ENCODE peak calls at places on chromosomes 4 and X, in ten cellular contexts. I, E, B, S, P, D, O, R, T and U are unnamed samples.

GRCh38 chrX:154083134-154083517 is 14.4 kb downstream of the MECP2 start:
- DNase-seq in I (no peak), E (no peak), B (no peak), S (no peak), P (no peak), D (no peak), O (no peak), R (no peak), T (no peak), U (no peak)

GRCh38 chr4:8738471-8738931 is 133.1 kb downstream of the HMX1 start:
- DNase-seq in I (no peak), E (no peak), B (no peak), S (no peak), P (no peak), D (no peak), O (peak), R (no peak), T (no peak), U (peak)

GRCh38 chr4:168796362-168797106 is 213.5 kb downstream of the CBR4 start:
- DNase-seq in I (peak), E (no peak), B (no peak), S (no peak), P (peak), D (peak), O (no peak), R (peak), T (no peak), U (no peak)

GRCh38 chr4:36088542-36088941 is 155.8 kb downstream of the ARAP2 start:
- DNase-seq in I (no peak), E (no peak), B (no peak), S (no peak), P (no peak), D (peak), O (no peak), R (no peak), T (no peak), U (no peak)

GRCh38 chrX:135346975-135347374 is 37.7 kb downstream of the ETDC start:
- DNase-seq in I (no peak), E (no peak), B (no peak), S (no peak), P (no peak), D (no peak), O (no peak), R (no peak), T (no peak), U (no peak)

GRCh38 chr4:128285085-128286023 is 2.3 kb downstream of the PGRMC2 start:
- DNase-seq in I (no peak), E (no peak), B (no peak), S (no peak), P (no peak), D (peak), O (no peak), R (no peak), T (no peak), U (no peak)

GRCh38 chr4:19575959-19576358 is 675.7 kb upstream of the SLIT2 start:
- DNase-seq in I (no peak), E (no peak), B (no peak), S (no peak), P (no peak), D (no peak), O (no peak), R (no peak), T (no peak), U (no peak)

GRCh38 chrX:154486396-154487207 is at the start of gene UBL4A:
- DNase-seq in I (peak), E (peak), B (peak), S (peak), P (no peak), D (peak), O (peak), R (peak), T (peak), U (no peak)

GRCh38 chrX:17621566-17622270 is 115.6 kb upstream of the SCML1 start:
- DNase-seq in I (no peak), E (no peak), B (no peak), S (no peak), P (no peak), D (no peak), O (no peak), R (no peak), T (no peak), U (no peak)

GRCh38 chrX:71542411-71542810 is 9.5 kb downstream of the OGT start:
- DNase-seq in I (no peak), E (no peak), B (no peak), S (no peak), P (no peak), D (no peak), O (no peak), R (no peak), T (no peak), U (no peak)

GRCh38 chrX:85993539-85994197 is 53.7 kb downstream of the CHM start:
- DNase-seq in I (no peak), E (no peak), B (no peak), S (no peak), P (no peak), D (no peak), O (no peak), R (no peak), T (no peak), U (no peak)

GRCh38 chr4:10089346-10089745 is 27.3 kb downstream of the WDR1 start:
- DNase-seq in I (no peak), E (no peak), B (no peak), S (no peak), P (no peak), D (peak), O (no peak), R (no peak), T (no peak), U (no peak)

GRCh38 chrX:150693782-150694574 is 782 bp downstream of the MTMR1 start:
- DNase-seq in I (peak), E (peak), B (peak), S (peak), P (peak), D (peak), O (no peak), R (peak), T (peak), U (peak)

GRCh38 chr4:142016031-142016430 is 379.6 kb downstream of the IL15 start:
- DNase-seq in I (no peak), E (no peak), B (no peak), S (no peak), P (no peak), D (no peak), O (no peak), R (no peak), T (no peak), U (no peak)

GRCh38 chrX:17597836-17598434 is 139.4 kb upstream of the SCML1 start:
- DNase-seq in I (no peak), E (peak), B (peak), S (peak), P (peak), D (no peak), O (peak), R (no peak), T (no peak), U (no peak)

GRCh38 chr4:147747787-147748454 is 16.0 kb downstream of the ARHGAP10 start:
- DNase-seq in I (no peak), E (peak), B (no peak), S (no peak), P (no peak), D (no peak), O (no peak), R (no peak), T (no peak), U (no peak)

GRCh38 chr4:107708225-107708624 is 11.8 kb downstream of the PAPSS1 start:
- DNase-seq in I (no peak), E (no peak), B (no peak), S (no peak), P (no peak), D (no peak), O (no peak), R (no peak), T (no peak), U (no peak)

GRCh38 chr4:158958489-158959270 is 144.2 kb upstream of the RAPGEF2 start:
- DNase-seq in I (no peak), E (no peak), B (no peak), S (no peak), P (no peak), D (no peak), O (no peak), R (no peak), T (no peak), U (no peak)

GRCh38 chr4:25161599-25161960 is 1.3 kb upstream of the SEPSECS start:
- DNase-seq in I (no peak), E (peak), B (no peak), S (no peak), P (no peak), D (no peak), O (no peak), R (no peak), T (no peak), U (no peak)

GRCh38 chrX:39152106-39152649 is 350.9 kb downstream of the MID1IP1 start:
- DNase-seq in I (no peak), E (no peak), B (no peak), S (no peak), P (no peak), D (peak), O (no peak), R (peak), T (peak), U (peak)

GRCh38 chr4:32778025-32778424 is 2057.9 kb downstream of the PCDH7 start:
- DNase-seq in I (no peak), E (no peak), B (no peak), S (no peak), P (no peak), D (no peak), O (no peak), R (no peak), T (no peak), U (no peak)

GRCh38 chr4:186144596-186145569 is 40.4 kb downstream of the FAM149A start:
- DNase-seq in I (no peak), E (peak), B (no peak), S (peak), P (peak), D (peak), O (peak), R (peak), T (no peak), U (no peak)

GRCh38 chr4:53478671-53479456 is 101.4 kb downstream of the FIP1L1 start:
- DNase-seq in I (no peak), E (no peak), B (no peak), S (no peak), P (peak), D (peak), O (no peak), R (no peak), T (no peak), U (no peak)

GRCh38 chr4:149987330-149987751 is 90.9 kb upstream of the DCLK2 start:
- DNase-seq in I (no peak), E (no peak), B (no peak), S (no peak), P (no peak), D (no peak), O (no peak), R (no peak), T (no peak), U (no peak)

GRCh38 chr4:53744446-53745160 is 153.3 kb upstream of the LNX1 start:
- DNase-seq in I (no peak), E (no peak), B (no peak), S (no peak), P (no peak), D (no peak), O (no peak), R (peak), T (no peak), U (no peak)

GRCh38 chr4:188437535-188437934 is 298.3 kb downstream of the TRIML1 start:
- DNase-seq in I (no peak), E (no peak), B (no peak), S (no peak), P (no peak), D (no peak), O (no peak), R (no peak), T (no peak), U (no peak)

GRCh38 chrX:46587158-46587557 is 13.6 kb downstream of the CHST7 start:
- DNase-seq in I (no peak), E (no peak), B (no peak), S (no peak), P (peak), D (no peak), O (no peak), R (no peak), T (no peak), U (no peak)

GRCh38 chrX:1181131-1181530 is 31.3 kb downstream of the CRLF2 start:
- DNase-seq in I (no peak), E (no peak), B (no peak), S (no peak), P (no peak), D (no peak), O (no peak), R (no peak), T (no peak), U (no peak)

GRCh38 chrX:136353519-136354095 is 52.8 kb downstream of the ADGRG4 start:
- DNase-seq in I (peak), E (no peak), B (no peak), S (no peak), P (no peak), D (no peak), O (no peak), R (no peak), T (no peak), U (no peak)

GRCh38 chr4:88880001-88880400 is 177.0 kb downstream of the FAM13A start:
- DNase-seq in I (no peak), E (no peak), B (no peak), S (no peak), P (peak), D (no peak), O (no peak), R (no peak), T (no peak), U (no peak)

GRCh38 chr4:77881460-77882295 is 19.0 kb downstream of the MRPL1 start:
- DNase-seq in I (no peak), E (no peak), B (no peak), S (no peak), P (peak), D (peak), O (no peak), R (no peak), T (no peak), U (no peak)

GRCh38 chr4:113587156-113587555 is 174.4 kb downstream of the CAMK2D start:
- DNase-seq in I (no peak), E (no peak), B (no peak), S (no peak), P (no peak), D (no peak), O (no peak), R (no peak), T (no peak), U (no peak)

GRCh38 chr4:181301735-181302380 is 941.3 kb upstream of the TENM3 start:
- DNase-seq in I (peak), E (peak), B (peak), S (no peak), P (peak), D (peak), O (no peak), R (peak), T (no peak), U (no peak)

GRCh38 chrX:75156537-75156945 is 458 bp upstream of the ABCB7 start:
- DNase-seq in I (no peak), E (peak), B (no peak), S (no peak), P (peak), D (peak), O (no peak), R (no peak), T (no peak), U (no peak)

GRCh38 chr4:24519649-24520048 is 64.7 kb downstream of the DHX15 start:
- DNase-seq in I (no peak), E (peak), B (no peak), S (no peak), P (peak), D (no peak), O (no peak), R (no peak), T (no peak), U (no peak)

GRCh38 chrX:129721870-129722269 is 16.9 kb upstream of the XPNPEP2 start:
- DNase-seq in I (no peak), E (no peak), B (no peak), S (no peak), P (no peak), D (no peak), O (no peak), R (no peak), T (no peak), U (no peak)

GRCh38 chrX:143648705-143649104 is 12.8 kb upstream of the SLITRK4 start:
- DNase-seq in I (no peak), E (peak), B (no peak), S (peak), P (no peak), D (no peak), O (no peak), R (no peak), T (no peak), U (no peak)

GRCh38 chr4:88533937-88534750 is 10.6 kb upstream of the PYURF start:
- DNase-seq in I (no peak), E (no peak), B (no peak), S (no peak), P (peak), D (no peak), O (no peak), R (no peak), T (no peak), U (no peak)

GRCh38 chr4:109562457-109563237 is 2.6 kb downstream of the MCUB start:
- DNase-seq in I (no peak), E (no peak), B (no peak), S (no peak), P (no peak), D (no peak), O (no peak), R (no peak), T (no peak), U (no peak)

GRCh38 chr4:94515365-94515764 is 63.6 kb downstream of the PDLIM5 start:
- DNase-seq in I (no peak), E (no peak), B (no peak), S (no peak), P (no peak), D (no peak), O (no peak), R (no peak), T (no peak), U (no peak)

GRCh38 chr4:94516999-94517398 is 65.3 kb downstream of the PDLIM5 start:
- DNase-seq in I (peak), E (no peak), B (no peak), S (no peak), P (peak), D (peak), O (no peak), R (peak), T (no peak), U (no peak)

GRCh38 chr4:94516067-94516466 is 64.3 kb downstream of the PDLIM5 start:
- DNase-seq in I (no peak), E (no peak), B (no peak), S (no peak), P (peak), D (peak), O (no peak), R (no peak), T (no peak), U (no peak)

GRCh38 chr4:94519019-94519418 is 67.3 kb downstream of the PDLIM5 start:
- DNase-seq in I (no peak), E (no peak), B (no peak), S (no peak), P (no peak), D (no peak), O (no peak), R (no peak), T (no peak), U (no peak)

GRCh38 chr4:94517492-94517891 is 65.8 kb downstream of the PDLIM5 start:
- DNase-seq in I (no peak), E (no peak), B (no peak), S (no peak), P (peak), D (no peak), O (no peak), R (no peak), T (no peak), U (no peak)
- TF ChIP-seq CTCF in I (no peak), E (no peak), B (no peak), S (no peak), P (no peak), D (no peak), O (no peak), R (no peak), T (no peak), U (no peak)

GRCh38 chr4:166257891-166258290 is 384.9 kb downstream of the TLL1 start:
- DNase-seq in I (no peak), E (no peak), B (no peak), S (no peak), P (no peak), D (peak), O (no peak), R (no peak), T (no peak), U (no peak)

GRCh38 chr4:166257276-166257675 is 384.2 kb downstream of the TLL1 start:
- DNase-seq in I (no peak), E (no peak), B (no peak), S (no peak), P (no peak), D (no peak), O (no peak), R (no peak), T (no peak), U (no peak)

GRCh38 chr4:166252487-166253402 is 379.7 kb downstream of the TLL1 start:
- DNase-seq in I (peak), E (peak), B (no peak), S (no peak), P (peak), D (peak), O (no peak), R (peak), T (no peak), U (no peak)
- TF ChIP-seq CTCF in I (peak), E (no peak), B (peak), S (no peak), P (peak), D (peak), O (no peak), R (peak), T (no peak), U (no peak)

GRCh38 chr4:22676058-22676457 is 16.7 kb upstream of the GBA3 start:
- DNase-seq in I (no peak), E (peak), B (no peak), S (no peak), P (no peak), D (no peak), O (no peak), R (no peak), T (no peak), U (no peak)

GRCh38 chr4:22678851-22679517 is 13.8 kb upstream of the GBA3 start:
- DNase-seq in I (no peak), E (no peak), B (no peak), S (no peak), P (no peak), D (no peak), O (no peak), R (no peak), T (no peak), U (no peak)

GRCh38 chr4:22677780-22678179 is 15.0 kb upstream of the GBA3 start:
- DNase-seq in I (no peak), E (no peak), B (no peak), S (no peak), P (no peak), D (no peak), O (no peak), R (no peak), T (no peak), U (no peak)

DNA sequence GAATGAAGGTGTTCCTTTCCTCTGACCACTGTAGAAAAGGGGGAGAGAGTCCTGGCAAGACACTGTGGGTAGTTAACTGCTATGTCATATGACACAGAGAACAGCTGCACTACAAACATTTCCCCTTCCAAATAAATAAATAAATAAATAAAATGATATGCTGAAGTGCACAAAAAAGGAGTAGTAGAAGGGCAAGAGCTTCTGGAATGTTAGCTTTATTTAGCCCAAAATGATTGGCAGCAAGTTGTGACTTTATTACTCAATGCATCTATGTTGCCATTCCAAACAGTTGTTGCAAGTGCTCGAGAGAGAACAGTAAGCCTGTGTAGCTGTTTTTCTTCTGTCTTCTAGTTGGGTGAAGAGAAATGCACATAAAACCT is 13.2 kb upstream of the GBA3 start:
- DNase-seq in I (no peak), E (no peak), B (no peak), S (no peak), P (no peak), D (no peak), O (no peak), R (no peak), T (no peak), U (no peak)
- TF ChIP-seq CTCF in I (no peak), E (no peak), B (no peak), S (no peak), P (no peak), D (no peak), O (no peak), R (no peak), T (no peak), U (no peak)

DNA sequence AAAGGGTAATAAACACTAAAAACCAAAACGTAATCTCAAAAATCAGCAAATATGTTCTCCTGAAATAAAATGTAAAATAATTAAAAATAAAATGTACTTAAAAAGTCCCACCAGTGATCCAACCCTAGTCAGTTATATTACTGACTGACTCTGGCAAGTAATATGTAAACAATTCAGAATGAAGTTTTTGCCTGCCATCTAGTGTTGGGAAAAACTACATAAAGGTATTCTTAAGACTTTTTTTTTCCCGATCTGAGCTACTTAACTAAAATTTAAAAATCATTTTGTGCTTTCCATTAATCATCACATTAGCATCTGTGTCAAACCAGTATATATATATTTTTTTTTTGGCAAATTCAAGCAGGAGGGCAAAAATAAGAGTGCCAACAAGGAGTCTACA is 24.0 kb downstream of the RCHY1 start:
- DNase-seq in I (no peak), E (no peak), B (no peak), S (no peak), P (no peak), D (peak), O (no peak), R (no peak), T (no peak), U (no peak)
- TF ChIP-seq CTCF in I (peak), E (peak), B (peak), S (peak), P (peak), D (peak), O (peak), R (peak), T (no peak), U (no peak)

DNA sequence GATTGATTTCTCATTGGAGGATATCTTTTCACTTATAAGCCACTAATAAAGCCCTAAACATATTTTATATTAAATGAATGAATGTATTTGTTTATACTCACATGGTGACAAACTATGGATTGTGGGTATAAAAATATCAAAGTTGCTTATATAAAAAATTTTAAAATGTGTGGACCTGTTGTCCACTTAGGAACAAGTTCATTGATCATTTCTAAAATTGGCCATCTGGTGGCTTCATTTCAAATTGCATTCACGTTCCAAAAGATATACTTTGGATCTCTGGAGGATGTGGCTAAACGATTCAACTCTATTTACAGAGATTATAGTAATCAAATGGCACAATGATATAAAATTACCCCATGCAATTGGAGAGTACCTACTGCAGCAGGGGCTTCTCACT is 32.5 kb downstream of the FSTL5 start:
- DNase-seq in I (no peak), E (no peak), B (no peak), S (no peak), P (no peak), D (peak), O (no peak), R (no peak), T (no peak), U (no peak)
- TF ChIP-seq CTCF in I (peak), E (no peak), B (no peak), S (no peak), P (peak), D (peak), O (peak), R (no peak), T (no peak), U (no peak)